ENCODE peak calls at places on chromosomes 3 and 15, in four cellular contexts. One of them, this sample, is unnamed.
A peak's percentile ranks its signal among the peaks of the same experiment; 100 is the strongest.

GRCh38 chr15:39661776-39662175 is 80.9 kb downstream of the THBS1 start:
- DNase-seq in frontal cortex: no peak
- DNase-seq in NCI-H1436: no peak
- DNase-seq in amygdala: no peak
- DNase-seq in this sample: no peak

GRCh38 chr3:58824285-58824684 is 157.7 kb upstream of the FAM3D start:
- DNase-seq in frontal cortex: no peak
- DNase-seq in NCI-H1436: peak; percentile 10
- DNase-seq in amygdala: peak; percentile 53
- DNase-seq in this sample: peak; percentile 19

GRCh38 chr15:74040115-74040850 is 42.1 kb downstream of the GOLGA6A start:
- DNase-seq in frontal cortex: no peak
- DNase-seq in NCI-H1436: no peak
- DNase-seq in amygdala: no peak
- DNase-seq in this sample: no peak

GRCh38 chr3:50529996-50530706 is 26.7 kb upstream of the CACNA2D2 start:
- DNase-seq in frontal cortex: no peak
- DNase-seq in NCI-H1436: no peak
- DNase-seq in amygdala: no peak
- DNase-seq in this sample: no peak

GRCh38 chr3:8301977-8302589 is 199.5 kb upstream of the LMCD1 start:
- DNase-seq in frontal cortex: no peak
- DNase-seq in NCI-H1436: peak; percentile 6
- DNase-seq in amygdala: no peak
- DNase-seq in this sample: peak; percentile 3

GRCh38 chr3:152738656-152739055 is 96.3 kb upstream of the P2RY1 start:
- DNase-seq in frontal cortex: no peak
- DNase-seq in NCI-H1436: no peak
- DNase-seq in amygdala: no peak
- DNase-seq in this sample: no peak

GRCh38 chr15:61910839-61911369 is 149.3 kb downstream of the VPS13C start:
- DNase-seq in frontal cortex: no peak
- DNase-seq in NCI-H1436: no peak
- DNase-seq in amygdala: no peak
- DNase-seq in this sample: no peak

GRCh38 chr15:53671545-53671944 is 87.9 kb downstream of the WDR72 start:
- DNase-seq in frontal cortex: no peak
- DNase-seq in NCI-H1436: no peak
- DNase-seq in amygdala: no peak
- DNase-seq in this sample: no peak

GRCh38 chr3:49805367-49805782 is 2.3 kb downstream of the INKA1 start:
- DNase-seq in frontal cortex: no peak
- DNase-seq in NCI-H1436: peak; percentile 46
- DNase-seq in amygdala: no peak
- DNase-seq in this sample: no peak

GRCh38 chr3:8723612-8724011 is 10.0 kb upstream of the CAV3 start:
- DNase-seq in frontal cortex: no peak
- DNase-seq in NCI-H1436: no peak
- DNase-seq in amygdala: no peak
- DNase-seq in this sample: no peak

This sample was measured in NCI-H774.